ENCODE peak calls at places on chromosomes 6 and 20, in four cellular contexts. C is H1; P is CD4-positive, CD25-positive, alpha-beta regulatory T cell; E is dorsolateral prefrontal cortex. X is an unnamed sample.

GRCh38 chr6:33777716-33778474 is 11.0 kb downstream of the LEMD2 start:
- DNase-seq in P (no peak), C (no peak), E (no peak), X (no peak)

GRCh38 chr6:42337985-42338572 is 113.6 kb downstream of the TRERF1 start:
- DNase-seq in P (no peak), E (no peak), C (no peak), X (no peak)

GRCh38 chr20:47355489-47356219 is 845 bp downstream of the ZMYND8 start:
- DNase-seq in C (no peak), P (no peak), E (no peak), X (no peak)

GRCh38 chr20:39795401-39796272 is 833.5 kb downstream of the DHX35 start:
- DNase-seq in E (no peak), C (no peak), P (no peak), X (no peak)

GRCh38 chr20:61589055-61589385 is 337.0 kb downstream of the CDH4 start:
- DNase-seq in C (no peak), E (no peak), P (no peak), X (no peak)

GRCh38 chr20:57402206-57403125 is 11.3 kb downstream of the RBM38 start:
- DNase-seq in P (no peak), C (no peak), E (no peak), X (peak; percentile 30)

GRCh38 chr6:99011151-99011550 is 63.4 kb upstream of the FBXL4 start:
- DNase-seq in E (no peak), P (no peak), C (no peak), X (no peak)

GRCh38 chr6:34056301-34056700 is 89.6 kb downstream of the GRM4 start:
- DNase-seq in E (no peak), P (no peak), C (peak; percentile 54), X (peak; percentile 85)

GRCh38 chr6:71482742-71483141 is 194.1 kb downstream of the OGFRL1 start:
- DNase-seq in P (no peak), E (no peak), C (no peak), X (no peak)

GRCh38 chr6:45946887-45947286 is 68.8 kb downstream of the CLIC5 start:
- DNase-seq in E (no peak), C (no peak), P (no peak), X (no peak)

GRCh38 chr6:1806935-1807334 is 197.2 kb downstream of the FOXC1 start:
- DNase-seq in P (no peak), C (no peak), E (no peak), X (no peak)

GRCh38 chr6:21935561-21936028 is 342.0 kb downstream of the SOX4 start:
- DNase-seq in C (peak; percentile 33), P (no peak), E (no peak), X (no peak)

GRCh38 chr6:42176981-42177380 is 3.8 kb downstream of the GUCA1A start:
- DNase-seq in C (no peak), P (no peak), E (no peak), X (no peak)

GRCh38 chr20:55540486-55540885 is 464.8 kb downstream of the CBLN4 start:
- DNase-seq in E (no peak), P (no peak), C (no peak), X (no peak)

GRCh38 chr6:6657820-6658217 is 69.3 kb downstream of the LY86 start:
- DNase-seq in P (no peak), E (no peak), C (no peak), X (no peak)

GRCh38 chr6:47016916-47017315 is 25.2 kb downstream of the ADGRF1 start:
- DNase-seq in P (no peak), C (no peak), E (no peak), X (no peak)

GRCh38 chr6:134853111-134854055 is 96.5 kb downstream of the ALDH8A1 start:
- DNase-seq in P (no peak), C (no peak), E (no peak), X (no peak)

GRCh38 chr20:45968081-45968671 is 3.8 kb downstream of the ZNF335 start:
- DNase-seq in E (no peak), P (no peak), C (no peak), X (no peak)

GRCh38 chr20:38275815-38276550 is 15.4 kb upstream of the KIAA1755 start:
- DNase-seq in C (no peak), E (no peak), P (no peak), X (no peak)

GRCh38 chr20:8656335-8656734 is 412.6 kb upstream of the PLCB4 start:
- DNase-seq in P (no peak), E (no peak), C (no peak), X (no peak)

GRCh38 chr20:62602550-62602949 is 39.8 kb upstream of the SLCO4A1 start:
- DNase-seq in C (no peak), E (no peak), P (no peak), X (no peak)

GRCh38 chr6:123203928-123204327 is 207.9 kb downstream of the CLVS2 start:
- DNase-seq in C (peak; percentile 27), P (no peak), E (no peak), X (no peak)

GRCh38 chr20:36569847-36570429 is 3.5 kb upstream of the TGIF2 start:
- DNase-seq in E (no peak), C (no peak), P (no peak), X (no peak)

GRCh38 chr6:18405477-18406293 is 18.5 kb downstream of the RNF144B start:
- DNase-seq in E (no peak), C (no peak), P (no peak), X (no peak)

GRCh38 chr20:40706977-40707582 is 18.0 kb upstream of the MAFB start:
- DNase-seq in E (no peak), P (no peak), C (no peak), X (no peak)

GRCh38 chr6:30325150-30325872 is 1.4 kb upstream of the TRIM39 start:
- DNase-seq in E (peak; percentile 51), C (peak; percentile 66), P (peak; percentile 78), X (no peak)

GRCh38 chr6:121435444-121436069 is at the start of gene GJA1:
- DNase-seq in P (no peak), C (peak; percentile 67), E (no peak), X (peak; percentile 56)

GRCh38 chr20:419556-420168 is 11.6 kb downstream of the RBCK1 start:
- DNase-seq in C (no peak), P (no peak), E (peak; percentile 51), X (no peak)

GRCh38 chr6:93418448-93419303 is 683 bp downstream of the EPHA7 start:
- DNase-seq in P (no peak), C (no peak), E (peak; percentile 22), X (peak; percentile 28)
- H3K27ac ChIP-seq in P (no peak overlapping the region), C (no peak overlapping the region), E (peak overlapping the region; percentile 80), X (no peak overlapping the region)

GRCh38 chr6:89007209-89008001 is 44.0 kb upstream of the RNGTT start:
- DNase-seq in E (no peak), C (no peak), P (no peak), X (no peak)

GRCh38 chr6:89009624-89010059 is 46.2 kb upstream of the RNGTT start:
- DNase-seq in P (no peak), C (no peak), E (no peak), X (no peak)

GRCh38 chr6:89008763-89009374 is 45.5 kb upstream of the RNGTT start:
- DNase-seq in E (no peak), C (no peak), P (no peak), X (no peak)

GRCh38 chr6:89011436-89011835 is 48.0 kb upstream of the RNGTT start:
- DNase-seq in P (no peak), E (no peak), C (no peak), X (no peak)

DNA sequence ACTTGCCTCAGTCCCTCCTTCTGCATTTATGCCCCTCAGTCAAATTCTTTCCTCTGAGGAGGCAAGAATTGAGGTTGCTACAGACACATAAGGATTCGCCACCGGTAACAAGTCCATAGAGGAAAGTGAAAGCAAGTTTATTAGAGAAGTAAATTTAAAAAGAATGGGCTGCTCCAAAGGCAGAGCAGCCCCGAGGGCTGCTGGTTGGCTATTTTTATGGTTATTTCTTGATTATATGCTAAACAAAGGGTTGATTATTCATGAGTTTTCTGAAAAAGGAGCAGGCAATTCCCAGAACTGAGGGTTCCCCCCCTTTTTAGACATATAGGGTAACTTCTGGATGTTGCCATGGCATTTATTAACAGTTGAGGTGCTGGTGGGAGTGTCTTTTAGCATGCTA is 44.9 kb upstream of the RNGTT start:
- DNase-seq in P (no peak), E (no peak), C (no peak), X (no peak)
- H3K4me3 ChIP-seq in P (no peak overlapping the region), E (no peak overlapping the region), C (no peak overlapping the region), X (no peak overlapping the region)

GRCh38 chr6:13725570-13725969 is 13.9 kb upstream of the RANBP9 start:
- DNase-seq in E (no peak), C (no peak), P (peak; percentile 11), X (no peak)
- H3K27ac ChIP-seq in E (no peak overlapping the region), C (no peak overlapping the region), P (no peak overlapping the region), X (no peak overlapping the region)

DNA sequence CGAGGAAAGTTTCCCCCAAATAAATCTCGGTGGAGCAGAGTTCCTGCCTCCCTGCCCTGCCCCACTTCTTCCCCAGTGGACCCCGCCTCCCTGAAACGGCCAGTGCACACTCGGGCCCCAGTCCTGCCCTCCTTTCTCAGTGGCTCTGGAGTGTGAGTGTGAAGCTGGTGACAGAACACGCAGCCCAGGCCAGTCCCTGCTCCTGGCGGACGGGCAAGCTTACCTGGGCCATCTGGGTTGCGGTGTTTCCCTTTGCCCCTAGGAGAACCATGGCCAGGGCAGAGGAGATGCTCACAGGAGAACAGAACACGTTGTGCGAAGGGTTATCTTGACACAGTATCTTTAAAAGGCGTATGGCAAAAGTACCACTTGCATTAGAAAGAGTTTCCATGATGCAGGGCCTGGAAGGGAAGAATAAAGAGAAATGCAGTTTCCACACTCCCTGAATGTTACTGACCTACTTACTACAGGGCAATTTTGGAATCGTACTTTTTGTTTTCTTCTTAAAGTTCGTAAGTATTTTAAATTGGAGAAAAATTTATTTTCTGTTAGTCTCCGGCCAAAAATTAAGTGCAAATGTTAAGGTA is 2.8 kb downstream of the SERPINB9 start:
- DNase-seq in E (no peak), P (no peak), C (no peak), X (no peak)
- H3K4me3 ChIP-seq in E (peak overlapping the region; percentile 86), P (peak overlapping the region; percentile 91), C (no peak overlapping the region), X (no peak overlapping the region)

X was measured in ovary.